ENCODE peak calls at places on chromosomes 12 and 14, in four cellular contexts. Y is AG10803, T is choroid plexus epithelial cell, M is tibial artery. K is an unnamed sample.

GRCh38 chr14:50977863-50978520 is 33.7 kb upstream of the PYGL start:
- DNase-seq in Y (no peak), T (no peak), M (no peak), K (no peak)

GRCh38 chr14:66495214-66496098 is 9.3 kb downstream of the CCDC196 start:
- DNase-seq in Y (peak), T (peak), M (no peak), K (no peak)

GRCh38 chr12:78088391-78088832 is 257.7 kb downstream of the NAV3 start:
- DNase-seq in Y (peak), T (peak), M (no peak), K (no peak)

GRCh38 chr12:116406529-116406928 is 129.0 kb upstream of the MED13L start:
- DNase-seq in Y (peak), T (peak), M (peak), K (peak)

GRCh38 chr12:111409403-111410228 is 3.9 kb downstream of the SH2B3 start:
- DNase-seq in Y (peak), T (peak), M (peak), K (peak)

GRCh38 chr12:119512772-119513497 is 80.6 kb upstream of the TMEM233 start:
- DNase-seq in Y (no peak), T (peak), M (no peak), K (no peak)

GRCh38 chr12:69421548-69421947 is 48.6 kb upstream of the FRS2 start:
- DNase-seq in Y (no peak), T (no peak), M (no peak), K (no peak)

GRCh38 chr12:24903305-24904088 is 45.4 kb downstream of the BCAT1 start:
- DNase-seq in Y (peak), T (peak), M (no peak), K (no peak)

GRCh38 chr14:96493178-96493577 is 9.0 kb upstream of the PAPOLA start:
- DNase-seq in Y (no peak), T (no peak), M (no peak), K (no peak)

GRCh38 chr12:51914034-51914923 is 7.0 kb downstream of the ACVRL1 start:
- DNase-seq in Y (no peak), T (no peak), M (no peak), K (peak)

GRCh38 chr12:9135903-9136310 is 20.2 kb upstream of the A2M start:
- DNase-seq in Y (no peak), T (no peak), M (no peak), K (no peak)

GRCh38 chr12:93638954-93639353 is 38.2 kb upstream of the CRADD start:
- DNase-seq in Y (no peak), T (no peak), M (no peak), K (no peak)

GRCh38 chr12:10783252-10783651 is 19.2 kb downstream of the TAS2R7 start:
- DNase-seq in Y (no peak), T (peak), M (no peak), K (no peak)

GRCh38 chr12:105281694-105282049 is 45.7 kb upstream of the APPL2 start:
- DNase-seq in Y (no peak), T (no peak), M (no peak), K (no peak)

GRCh38 chr14:100539319-100539645 is 47.9 kb downstream of the BEGAIN start:
- DNase-seq in Y (no peak), T (no peak), M (no peak), K (no peak)
- TF ChIP-seq CTCF in Y (no peak), T (no peak), M (no peak), K (no peak)

DNA sequence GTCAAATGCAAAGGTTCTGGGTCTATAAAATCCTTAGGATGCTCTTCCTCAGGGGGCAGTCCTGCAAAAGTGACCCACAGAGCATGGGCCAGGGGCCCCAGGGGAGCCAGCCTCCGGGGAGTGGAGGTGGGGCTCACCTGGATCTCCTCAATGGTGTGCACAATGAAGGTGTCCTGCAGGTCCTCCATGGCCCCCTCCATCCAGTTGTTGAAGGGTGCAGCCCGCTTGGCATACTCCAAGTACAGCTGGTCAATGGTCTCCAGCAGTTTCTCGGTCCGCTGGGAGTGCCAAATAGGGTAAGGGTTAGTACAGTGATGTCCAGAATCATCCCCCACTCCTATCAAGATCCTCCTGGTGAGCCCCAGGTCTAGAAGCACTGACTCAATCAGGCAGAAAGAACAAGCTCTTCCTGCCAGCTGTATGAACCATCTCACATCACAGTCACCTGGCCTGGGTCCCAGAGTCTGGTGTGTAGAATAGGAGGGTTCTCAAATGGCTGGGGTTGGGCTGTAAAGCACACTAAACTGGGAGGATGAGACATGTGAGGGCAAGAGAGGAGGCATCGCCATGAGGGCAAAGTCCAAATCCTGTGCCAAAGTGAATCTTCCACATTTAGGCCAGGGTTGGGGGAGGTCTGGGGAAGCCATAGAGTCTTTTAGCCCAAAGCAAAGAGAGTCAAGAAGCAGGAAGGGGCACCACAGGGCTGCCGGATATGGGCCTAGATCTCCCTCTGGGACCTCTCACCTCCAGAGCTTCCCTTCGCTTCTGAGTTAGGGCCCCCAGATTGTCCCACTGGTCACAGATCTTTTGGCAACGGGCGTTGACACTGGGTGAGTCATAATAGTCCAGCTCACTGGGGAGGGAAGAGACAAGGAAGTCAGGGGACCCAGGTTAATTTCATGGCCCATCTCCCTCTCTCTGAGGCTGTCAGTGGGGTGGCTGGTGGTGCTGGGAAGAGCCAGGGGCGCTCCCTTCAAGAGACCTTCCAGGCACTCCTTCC is 91.5 kb upstream of the ZFP36L1 start:
- DNase-seq in Y (peak), T (peak), M (peak), K (peak)
- TF ChIP-seq CTCF in Y (no peak), T (no peak), M (no peak), K (no peak)

GRCh38 chr14:89416002-89416995 is 734 bp downstream of the FOXN3 start:
- DNase-seq in Y (peak), T (peak), M (peak), K (peak)

GRCh38 chr14:89418452-89418851 is 1.4 kb upstream of the FOXN3 start:
- DNase-seq in Y (no peak), T (no peak), M (no peak), K (no peak)

GRCh38 chr14:89418976-89419375 is 1.9 kb upstream of the FOXN3 start:
- DNase-seq in Y (no peak), T (no peak), M (no peak), K (no peak)

GRCh38 chr14:89417111-89417468 is at the start of gene FOXN3:
- DNase-seq in Y (peak), T (peak), M (peak), K (peak)

GRCh38 chr14:89417469-89418225 is 614 bp upstream of the FOXN3 start:
- DNase-seq in Y (peak), T (peak), M (peak), K (peak)
- TF ChIP-seq CTCF in Y (peak), T (peak), M (peak), K (peak)

GRCh38 chr12:113129664-113130456 is 5.7 kb downstream of the RASAL1 start:
- DNase-seq in Y (no peak), T (no peak), M (no peak), K (no peak)

GRCh38 chr12:113133036-113133435 is 2.5 kb downstream of the RASAL1 start:
- DNase-seq in Y (no peak), T (no peak), M (no peak), K (no peak)

GRCh38 chr12:113131556-113131955 is 4.0 kb downstream of the RASAL1 start:
- DNase-seq in Y (no peak), T (no peak), M (no peak), K (no peak)

GRCh38 chr12:113128802-113129663 is 6.5 kb downstream of the RASAL1 start:
- DNase-seq in Y (no peak), T (no peak), M (no peak), K (no peak)

GRCh38 chr12:113130457-113131135 is 5.0 kb downstream of the RASAL1 start:
- DNase-seq in Y (no peak), T (no peak), M (no peak), K (no peak)
- TF ChIP-seq CTCF in Y (no peak), T (peak), M (no peak), K (no peak)

DNA sequence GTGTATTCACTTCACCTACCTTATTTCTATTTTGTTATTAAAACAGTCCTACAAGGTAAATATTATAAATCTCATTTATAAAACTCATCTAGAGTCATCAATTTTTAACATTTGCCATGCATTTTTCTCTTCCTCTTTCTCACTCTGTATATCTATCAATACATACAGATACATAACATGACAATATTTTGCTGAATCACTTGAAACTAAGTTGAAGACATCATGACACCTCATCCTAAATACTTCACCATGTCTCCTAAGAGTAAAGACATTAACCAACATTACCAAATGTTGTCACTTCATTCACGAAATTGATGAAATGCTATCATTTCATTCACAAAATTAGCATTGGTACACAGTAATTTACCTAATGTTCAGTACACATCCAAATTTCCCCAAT is 181.8 kb downstream of the PAX9 start:
- DNase-seq in Y (no peak), T (no peak), M (no peak), K (no peak)
- TF ChIP-seq CTCF in Y (no peak), T (no peak), M (no peak), K (no peak)

K was measured in left ventricle myocardium inferior.